ENCODE peak calls at places on chromosomes 7 and 10, in five cellular contexts. X is Peyer's patch; F is MM.1S; O is CD8-positive, alpha-beta T cell; G is HCT116. J is an unnamed sample.

GRCh38 chr10:110284262-110284661 is 20.5 kb downstream of the SMNDC1 start:
- DNase-seq in X (no peak), F (no peak), O (no peak), G (no peak), J (no peak)

GRCh38 chr7:153190452-153190851 is 430.9 kb downstream of the ACTR3B start:
- DNase-seq in X (no peak), F (peak; percentile 30), O (no peak), G (peak; percentile 23), J (no peak)

GRCh38 chr7:1225462-1226154 is 7.1 kb upstream of the UNCX start:
- DNase-seq in X (peak; percentile 57), F (no peak), O (no peak), G (no peak), J (no peak)

GRCh38 chr10:112146799-112147198 is 36.8 kb downstream of the GPAM start:
- DNase-seq in X (no peak), F (no peak), O (no peak), G (no peak), J (no peak)

GRCh38 chr7:99525713-99526440 is 21.4 kb downstream of the ZKSCAN5 start:
- DNase-seq in X (no peak), F (no peak), O (no peak), G (peak; percentile 13), J (no peak)

GRCh38 chr10:59557052-59557451 is 152.6 kb downstream of the SLC16A9 start:
- DNase-seq in X (no peak), F (no peak), O (no peak), G (no peak), J (no peak)

GRCh38 chr7:5491251-5492044 is 67.8 kb upstream of the TNRC18 start:
- DNase-seq in X (no peak), F (no peak), O (no peak), G (no peak), J (no peak)

GRCh38 chr10:24408365-24408764 is 199.4 kb downstream of the KIAA1217 start:
- DNase-seq in X (no peak), F (no peak), O (no peak), G (no peak), J (no peak)

GRCh38 chr7:16528520-16528919 is 1.9 kb downstream of the LRRC72 start:
- DNase-seq in X (no peak), F (no peak), O (no peak), G (no peak), J (no peak)

GRCh38 chr7:5695709-5696345 is 85.6 kb downstream of the RNF216 start:
- DNase-seq in X (no peak), F (no peak), O (no peak), G (no peak), J (peak; percentile 82)

GRCh38 chr10:106615081-106615480 is 549.4 kb downstream of the SORCS1 start:
- DNase-seq in X (no peak), F (no peak), O (no peak), G (no peak), J (no peak)

GRCh38 chr10:6755891-6756460 is 175.9 kb upstream of the PRKCQ start:
- DNase-seq in X (no peak), F (no peak), O (no peak), G (no peak), J (no peak)

GRCh38 chr7:80249619-80250305 is 115.1 kb downstream of the GNAI1 start:
- DNase-seq in X (no peak), F (no peak), O (no peak), G (no peak), J (no peak)

GRCh38 chr7:7707756-7708310 is 10.6 kb downstream of the RPA3 start:
- DNase-seq in X (no peak), F (no peak), O (no peak), G (no peak), J (no peak)

GRCh38 chr10:101330236-101331225 is 23.4 kb upstream of the BTRC start:
- DNase-seq in X (peak; percentile 4), F (no peak), O (no peak), G (no peak), J (no peak)

GRCh38 chr10:14665304-14665703 is 109.4 kb downstream of the FAM107B start:
- DNase-seq in X (no peak), F (no peak), O (no peak), G (no peak), J (no peak)

GRCh38 chr10:96025566-96025965 is 17.8 kb upstream of the CCNJ start:
- DNase-seq in X (no peak), F (peak; percentile 18), O (no peak), G (peak; percentile 34), J (no peak)
- TF ChIP-seq CTCF in X (no peak), F (peak; percentile 20), O (no peak), G (no peak), J (no peak)

DNA sequence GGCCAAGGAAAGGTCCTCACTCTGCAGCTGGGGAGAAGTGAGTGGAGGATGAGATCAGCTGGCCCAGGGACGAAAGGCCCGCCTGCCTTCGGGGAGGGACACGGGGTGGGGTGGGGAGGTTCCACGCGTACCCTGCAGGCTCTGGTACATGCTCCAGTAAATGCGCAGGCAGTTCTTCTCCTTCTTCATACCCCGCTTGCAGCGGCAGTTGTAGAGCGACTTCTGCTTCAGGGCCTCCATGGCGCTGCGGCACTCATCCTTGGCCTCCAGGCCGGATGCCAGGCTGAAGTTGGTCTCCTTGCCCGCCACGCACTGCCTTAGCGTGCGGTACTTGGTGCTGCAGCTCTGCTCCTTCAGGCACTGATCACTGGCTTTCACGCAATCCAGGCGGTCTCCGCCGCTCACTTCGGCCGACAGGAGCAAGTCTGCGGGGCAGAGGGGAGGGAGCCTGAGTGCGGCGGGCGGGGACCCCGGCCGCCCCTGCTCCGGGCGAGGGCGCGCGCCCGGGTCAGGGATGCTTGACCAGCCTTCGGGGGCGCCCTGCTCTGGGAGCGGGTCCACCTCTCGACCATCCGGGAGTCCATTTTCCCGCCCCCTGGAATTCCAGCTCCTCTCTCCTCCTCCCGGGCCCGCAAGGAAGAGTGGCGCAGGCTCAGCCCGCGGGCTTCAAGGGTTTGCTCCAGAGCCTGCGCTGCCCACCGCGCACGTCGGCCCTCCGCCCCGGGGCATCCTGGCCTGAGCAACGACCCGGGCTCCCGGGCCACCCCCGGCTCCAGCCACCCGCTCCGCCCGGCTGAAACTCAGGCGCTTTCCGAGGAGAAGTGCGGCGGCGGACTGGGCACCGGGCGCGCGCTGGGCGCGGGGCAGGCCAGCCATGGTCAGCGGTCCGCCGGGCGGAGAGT is 2.1 kb downstream of the GFRA1 start:
- DNase-seq in X (no peak), F (no peak), O (no peak), G (no peak), J (no peak)
- H3K4me3 ChIP-seq in X (peak overlapping the region; percentile 43), F (no peak overlapping the region), O (no peak overlapping the region), G (no peak overlapping the region), J (peak overlapping the region; percentile 81)

DNA sequence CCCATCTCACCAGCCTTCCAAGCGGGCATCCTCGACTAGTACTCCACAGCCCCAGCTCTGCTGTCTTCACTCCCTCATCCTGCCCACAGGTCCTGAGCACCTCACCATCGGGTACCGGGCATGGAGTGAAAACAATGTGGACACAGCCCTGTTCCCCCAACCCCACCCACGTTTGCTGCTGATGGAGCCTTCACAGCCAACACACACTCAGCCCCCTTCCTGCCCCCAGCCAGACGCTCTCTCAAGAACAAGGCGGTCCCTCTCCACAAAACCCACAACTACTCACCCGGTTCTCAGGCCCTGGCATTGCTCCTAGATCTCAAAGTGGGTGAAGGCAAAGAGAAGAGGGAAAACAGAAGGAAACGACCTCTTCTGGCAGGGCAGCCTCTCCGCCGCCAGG is 56.1 kb downstream of the SLIT1 start:
- DNase-seq in X (no peak), F (no peak), O (no peak), G (no peak), J (no peak)
- TF ChIP-seq CTCF in X (no peak), F (no peak), O (no peak), G (no peak), J (no peak)

DNA sequence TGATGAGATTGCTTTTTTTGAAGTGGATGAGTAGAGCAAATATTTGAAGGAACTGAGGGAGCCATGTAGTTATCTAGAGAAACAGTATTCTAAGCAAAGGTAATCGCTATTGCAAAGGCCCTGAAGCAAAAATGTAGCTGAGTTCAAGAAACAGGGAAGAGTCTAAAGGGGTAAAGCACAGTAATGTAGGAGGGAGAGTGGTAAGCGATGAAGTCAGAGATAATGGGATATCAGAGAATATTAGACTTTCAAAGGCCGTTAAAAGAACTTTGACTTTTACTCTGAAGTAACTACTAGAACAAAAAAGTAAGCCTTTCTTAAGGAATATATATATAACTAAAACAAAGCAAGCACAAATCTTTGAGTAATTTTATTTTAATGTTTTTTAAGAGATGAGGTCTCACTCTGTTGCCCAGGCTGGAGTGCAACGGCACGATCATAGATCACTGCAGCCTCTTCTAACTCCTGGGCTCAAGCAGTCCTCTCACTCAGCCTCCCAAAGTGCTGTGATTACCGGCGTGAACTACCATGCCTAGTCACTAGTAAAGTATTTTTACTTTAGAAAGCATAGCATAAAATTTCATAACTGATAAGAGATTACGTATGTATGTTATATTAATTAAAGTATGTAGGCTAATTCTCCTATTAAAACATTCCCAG is 61.7 kb upstream of the OIT3 start:
- DNase-seq in X (no peak), F (no peak), O (no peak), G (no peak), J (no peak)
- H3K4me3 ChIP-seq in X (no peak overlapping the region), F (no peak overlapping the region), O (no peak overlapping the region), G (no peak overlapping the region), J (peak overlapping the region; percentile 51)

GRCh38 chr10:61903991-61904350 is 2.5 kb downstream of the ARID5B start:
- DNase-seq in X (no peak), F (no peak), O (no peak), G (no peak), J (no peak)

GRCh38 chr10:61900829-61901783 is at the start of gene ARID5B:
- DNase-seq in X (no peak), F (peak; percentile 72), O (no peak), G (peak; percentile 68), J (no peak)

GRCh38 chr10:61903184-61903990 is 1.9 kb downstream of the ARID5B start:
- DNase-seq in X (peak; percentile 80), F (peak; percentile 82), O (peak; percentile 39), G (peak; percentile 42), J (peak; percentile 79)

GRCh38 chr10:61901829-61902447 is 439 bp downstream of the ARID5B start:
- DNase-seq in X (no peak), F (peak; percentile 44), O (no peak), G (no peak), J (peak; percentile 78)

GRCh38 chr10:61902448-61903183 is 1.1 kb downstream of the ARID5B start:
- DNase-seq in X (no peak), F (peak; percentile 72), O (peak; percentile 43), G (peak; percentile 51), J (no peak)
- TF ChIP-seq CTCF in X (no peak), F (no peak), O (no peak), G (no peak), J (no peak)

DNA sequence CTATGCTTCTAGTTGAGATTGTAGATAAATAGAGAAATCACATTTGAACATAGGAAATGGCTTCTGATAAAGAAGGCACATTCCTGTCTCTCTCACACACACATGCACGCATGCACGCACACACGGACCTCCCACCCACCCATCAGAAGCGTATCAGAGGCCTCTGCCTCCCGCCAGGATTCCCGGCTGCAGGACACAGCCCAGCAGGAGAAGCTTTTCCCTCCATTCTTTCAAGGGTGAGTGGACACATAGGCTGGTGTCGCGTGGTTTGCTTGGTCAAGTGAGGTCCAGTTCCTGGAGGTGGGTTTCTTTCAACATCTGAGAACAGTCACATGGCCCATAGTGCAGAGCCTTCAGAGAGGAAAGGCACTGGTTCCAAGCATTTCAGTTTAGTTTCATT is 34.1 kb downstream of the KLF6 start:
- DNase-seq in X (no peak), F (no peak), O (no peak), G (no peak), J (no peak)
- H3K4me3 ChIP-seq in X (no peak overlapping the region), F (no peak overlapping the region), O (no peak overlapping the region), G (no peak overlapping the region), J (no peak overlapping the region)